ENCODE peak calls at places on chromosome 22, in nine cellular contexts. V is NCI-H2081; U is MG63; L is amygdala; O is stimulated activated CD8-positive, alpha-beta memory T cell treated with anti-CD3 and anti-CD28 coated beads, Interleukin-15, amount 100 ng/mL, for 48 hours; X is coronary artery; I is heart right ventricle; H is renal cortical epithelial cell; J is Calu3. Z is an unnamed sample.

GRCh38 chr22:36573815-36574350 is 44.9 kb upstream of the EIF3D start:
- DNase-seq in V (no peak), U (no peak), L (no peak), O (no peak), X (no peak), I (no peak), H (no peak), J (no peak), Z (no peak)

GRCh38 chr22:48968201-48968959 is 859.3 kb downstream of the BRD1 start:
- DNase-seq in V (peak; percentile 3), U (no peak), L (no peak), O (no peak), X (peak; percentile 43), I (no peak), H (no peak), J (no peak), Z (no peak)

GRCh38 chr22:37929390-37929789 is 23.3 kb downstream of the MICALL1 start:
- DNase-seq in V (no peak), U (no peak), L (no peak), O (no peak), X (no peak), I (no peak), H (no peak), J (no peak), Z (no peak)

GRCh38 chr22:46796566-46797195 is 34.2 kb downstream of the TBC1D22A start:
- DNase-seq in V (no peak), U (no peak), L (no peak), O (no peak), X (peak; percentile 70), I (no peak), H (no peak), J (no peak), Z (no peak)

GRCh38 chr22:49327411-49327810 is 500.3 kb downstream of the BRD1 start:
- DNase-seq in V (no peak), U (no peak), L (no peak), O (no peak), X (peak; percentile 24), I (no peak), H (no peak), J (no peak), Z (peak; percentile 9)

GRCh38 chr22:36765943-36766450 is 9.9 kb downstream of the IFT27 start:
- DNase-seq in V (no peak), U (no peak), L (no peak), O (no peak), X (peak; percentile 5), I (no peak), H (peak; percentile 9), J (no peak), Z (no peak)

GRCh38 chr22:50473855-50474671 is 772 bp downstream of the SBF1 start:
- DNase-seq in V (no peak), U (peak; percentile 59), L (no peak), O (peak; percentile 38), X (no peak), I (no peak), H (peak; percentile 20), J (peak; percentile 44), Z (peak; percentile 67)

GRCh38 chr22:37609240-37610152 is 862 bp downstream of the GGA1 start:
- DNase-seq in V (no peak), U (no peak), L (no peak), O (no peak), X (peak; percentile 78), I (no peak), H (no peak), J (no peak), Z (no peak)

GRCh38 chr22:40594924-40595323 is 41.6 kb downstream of the MRTFA start:
- DNase-seq in V (no peak), U (peak; percentile 21), L (no peak), O (no peak), X (no peak), I (no peak), H (peak; percentile 74), J (no peak), Z (no peak)

GRCh38 chr22:29912605-29913398 is 29.8 kb downstream of the MTMR3 start:
- DNase-seq in V (no peak), U (peak; percentile 44), L (no peak), O (no peak), X (no peak), I (peak; percentile 22), H (peak; percentile 88), J (peak; percentile 29), Z (no peak)

GRCh38 chr22:19478466-19479357 is at the start of gene UFD1:
- DNase-seq in V (peak; percentile 81), U (peak; percentile 91), L (peak; percentile 70), O (peak; percentile 68), X (peak; percentile 92), I (peak; percentile 86), H (peak; percentile 58), J (peak; percentile 82), Z (peak; percentile 86)

Z was measured in suprapubic skin.